ENCODE peak calls at places on chromosome 18, in four cellular contexts. E is fibroblast of lung, I is Peyer's patch, L is esophagus squamous epithelium. A is an unnamed sample.
A peak's percentile ranks its signal among the peaks of the same experiment; 100 is the strongest.

GRCh38 chr18:3209859-3210569 is 9.8 kb downstream of the MYOM1 start:
- DNase-seq in E (no peak), I (no peak), L (no peak), A (peak; percentile 5)

GRCh38 chr18:69383191-69383590 is 17.5 kb upstream of the DOK6 start:
- DNase-seq in E (peak; percentile 23), I (no peak), L (no peak), A (no peak)

GRCh38 chr18:58400337-58400885 is 228.5 kb downstream of the ALPK2 start:
- DNase-seq in E (no peak), I (no peak), L (no peak), A (no peak)

GRCh38 chr18:13562494-13563029 is 163.8 kb downstream of the FAM210A start:
- DNase-seq in E (no peak), I (no peak), L (no peak), A (no peak)

GRCh38 chr18:811192-812122 is 585 bp downstream of the YES1 start:
- DNase-seq in E (peak; percentile 19), I (no peak), L (no peak), A (peak; percentile 65)

GRCh38 chr18:6374340-6374739 is 40.4 kb downstream of the L3MBTL4 start:
- DNase-seq in E (no peak), I (no peak), L (no peak), A (no peak)

GRCh38 chr18:59419386-59419785 is 60.3 kb upstream of the LMAN1 start:
- DNase-seq in E (no peak), I (no peak), L (no peak), A (no peak)

GRCh38 chr18:77650799-77651385 is 401.2 kb downstream of the GALR1 start:
- DNase-seq in E (peak; percentile 7), I (peak; percentile 71), L (no peak), A (no peak)

GRCh38 chr18:7711495-7711894 is 144.4 kb downstream of the PTPRM start:
- DNase-seq in E (no peak), I (no peak), L (no peak), A (peak; percentile 17)

GRCh38 chr18:26089247-26090129 is 925 bp downstream of the SS18 start:
- DNase-seq in E (peak; percentile 48), I (no peak), L (no peak), A (peak; percentile 40)

GRCh38 chr18:36663312-36663711 is 165.5 kb downstream of the TPGS2 start:
- DNase-seq in E (no peak), I (no peak), L (no peak), A (no peak)

GRCh38 chr18:62634991-62635630 is 80.2 kb upstream of the PHLPP1 start:
- DNase-seq in E (no peak), I (no peak), L (no peak), A (peak; percentile 84)

GRCh38 chr18:50155406-50155805 is 39.5 kb downstream of the MYO5B start:
- DNase-seq in E (no peak), I (no peak), L (no peak), A (peak; percentile 56)

GRCh38 chr18:13243363-13243762 is 24.8 kb downstream of the LDLRAD4 start:
- DNase-seq in E (no peak), I (peak; percentile 28), L (no peak), A (no peak)

GRCh38 chr18:56997200-56997599 is 149.7 kb upstream of the BOD1L2 start:
- DNase-seq in E (no peak), I (no peak), L (no peak), A (no peak)

GRCh38 chr18:78487649-78488048 is 492.0 kb upstream of the SALL3 start:
- DNase-seq in E (no peak), I (no peak), L (no peak), A (no peak)

GRCh38 chr18:65752625-65753325 is 2.0 kb downstream of the CDH7 start:
- DNase-seq in E (no peak), I (no peak), L (no peak), A (no peak)

GRCh38 chr18:9808530-9809241 is 77.1 kb upstream of the TXNDC2 start:
- DNase-seq in E (peak; percentile 57), I (no peak), L (no peak), A (peak; percentile 36)

GRCh38 chr18:50466634-50467033 is 91.8 kb downstream of the SKA1 start:
- DNase-seq in E (no peak), I (no peak), L (no peak), A (no peak)

GRCh38 chr18:50797147-50797546 is 22.7 kb downstream of the MRO start:
- DNase-seq in E (no peak), I (no peak), L (no peak), A (no peak)

GRCh38 chr18:67217551-67218166 is 298.9 kb downstream of the DSEL start:
- DNase-seq in E (peak; percentile 59), I (peak; percentile 73), L (no peak), A (peak; percentile 39)

GRCh38 chr18:26103579-26103978 is 13.2 kb upstream of the SS18 start:
- DNase-seq in E (no peak), I (peak; percentile 51), L (no peak), A (no peak)

GRCh38 chr18:35827275-35827929 is 145.1 kb upstream of the RMP24 start:
- DNase-seq in E (no peak), I (no peak), L (no peak), A (peak; percentile 5)

GRCh38 chr18:63237911-63238710 is 81.5 kb downstream of the BCL2 start:
- DNase-seq in E (peak; percentile 95), I (no peak), L (no peak), A (peak; percentile 72)

GRCh38 chr18:78981652-78981955 is 2.0 kb downstream of the SALL3 start:
- DNase-seq in E (no peak), I (no peak), L (no peak), A (no peak)

GRCh38 chr18:45359275-45360009 is 255.8 kb upstream of the SLC14A2 start:
- DNase-seq in E (no peak), I (peak; percentile 62), L (no peak), A (no peak)

GRCh38 chr18:36329684-36330434 is 32.3 kb downstream of the FHOD3 start:
- DNase-seq in E (no peak), I (no peak), L (no peak), A (no peak)

GRCh38 chr18:22031581-22031980 is 137.8 kb upstream of the GATA6 start:
- DNase-seq in E (no peak), I (no peak), L (no peak), A (no peak)

DNA sequence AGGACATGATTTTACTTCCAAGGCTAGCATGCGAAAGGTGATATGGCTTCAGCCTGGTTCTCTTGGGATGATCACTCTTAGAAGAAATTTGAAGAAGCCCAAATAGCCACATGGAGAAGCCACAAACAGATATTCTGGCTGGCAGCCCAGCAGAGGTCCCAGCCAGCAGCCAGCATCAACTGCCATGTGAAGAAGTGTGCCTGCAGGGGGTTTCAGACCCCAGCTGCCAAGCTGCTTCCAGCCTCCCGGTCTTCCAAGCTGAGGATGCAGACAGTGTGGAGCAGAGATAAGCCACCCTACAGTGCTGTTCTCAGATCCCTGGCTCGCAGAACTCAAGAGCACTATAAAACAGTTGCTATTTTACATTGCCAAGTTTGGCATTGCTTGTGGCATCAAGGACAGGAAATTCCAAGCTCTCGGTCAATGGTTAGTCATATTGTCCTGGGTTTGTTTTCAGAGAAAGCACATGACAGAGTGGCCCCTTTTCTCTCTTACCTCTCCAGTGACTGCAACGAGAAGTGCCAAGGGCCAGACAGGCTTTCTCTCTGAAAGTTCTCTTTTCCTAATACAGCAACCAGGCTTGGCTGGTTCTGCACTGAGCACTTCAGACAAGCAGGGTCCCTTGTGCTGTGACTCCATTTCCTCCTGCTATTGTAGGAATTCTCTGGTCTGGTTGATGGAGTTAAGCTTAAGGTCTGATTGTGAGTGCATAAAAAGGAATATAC is 223.7 kb downstream of the ANKRD30B start:
- DNase-seq in E (no peak), I (no peak), L (no peak), A (peak; percentile 56)
- H3K9me3 ChIP-seq in E (no peaks in the 10 kb centered on the region), I (no peaks in the 10 kb centered on the region), L (no peaks in the 10 kb centered on the region), A (peaks cover 8% of the 10 kb centered on the region)

GRCh38 chr18:11981633-11982366 is 493 bp downstream of the IMPA2 start:
- DNase-seq in E (peak; percentile 16), I (peak; percentile 71), L (no peak), A (peak; percentile 20)
- H3K4me1 ChIP-seq in E (no peaks in the 10 kb centered on the region), I (peaks cover 4% of the 10 kb centered on the region), L (peaks cover 73% of the 10 kb centered on the region), A (peaks cover 11% of the 10 kb centered on the region)

GRCh38 chr18:72147830-72148229 is 396.3 kb downstream of the CBLN2 start:
- DNase-seq in E (no peak), I (no peak), L (no peak), A (no peak)

GRCh38 chr18:72155327-72155726 is 388.8 kb downstream of the CBLN2 start:
- DNase-seq in E (peak; percentile 12), I (no peak), L (no peak), A (no peak)

DNA sequence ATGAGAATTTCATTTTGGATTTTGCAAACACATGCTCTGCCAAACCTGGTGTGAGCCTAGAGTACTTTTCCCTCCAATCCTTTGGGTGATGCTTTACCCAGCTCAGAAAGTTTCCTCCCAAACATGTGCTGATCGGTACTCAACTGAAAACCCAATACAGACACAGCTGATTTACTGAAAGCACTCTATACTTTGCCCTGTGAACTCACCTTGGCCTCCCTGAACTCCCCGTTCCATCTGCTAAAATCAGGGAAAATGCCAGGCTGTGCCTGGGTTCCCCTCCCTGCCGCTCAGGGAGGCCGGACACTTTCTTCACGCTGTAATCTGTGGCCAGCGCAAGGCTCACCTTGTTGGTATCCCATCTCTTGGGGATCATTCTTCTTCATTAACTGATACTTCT is 391.2 kb downstream of the CBLN2 start:
- DNase-seq in E (no peak), I (no peak), L (no peak), A (no peak)
- H3K9me3 ChIP-seq in E (no peaks in the 10 kb centered on the region), I (no peaks in the 10 kb centered on the region), L (no peaks in the 10 kb centered on the region), A (peaks cover 12% of the 10 kb centered on the region)

DNA sequence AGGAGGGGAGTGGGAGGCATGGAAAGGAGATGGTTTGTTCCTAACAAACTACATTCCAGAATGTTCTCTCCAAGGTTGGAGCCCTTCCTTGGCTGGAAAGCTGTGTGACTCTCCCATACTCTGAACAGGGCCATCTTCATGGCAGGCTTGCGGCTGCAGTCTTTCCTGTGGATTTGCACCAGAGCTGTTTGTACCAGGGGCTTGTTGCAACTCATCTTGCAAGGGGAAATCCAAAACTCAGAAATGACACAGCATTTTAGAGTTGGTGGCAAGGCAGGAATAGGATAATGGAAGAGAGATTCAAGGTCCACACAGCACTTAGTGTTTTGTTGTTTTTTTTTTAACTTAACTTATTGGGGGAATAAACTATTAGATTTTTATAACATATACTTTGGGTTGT is 73.7 kb upstream of the ZNF516 start:
- DNase-seq in E (no peak), I (no peak), L (no peak), A (peak; percentile 19)
- H3K4me1 ChIP-seq in E (peaks cover 6% of the 10 kb centered on the region), I (no peaks in the 10 kb centered on the region), L (peaks cover 38% of the 10 kb centered on the region), A (peaks cover 45% of the 10 kb centered on the region)

GRCh38 chr18:46868171-46868921 is 49.0 kb downstream of the PIAS2 start:
- DNase-seq in E (no peak), I (no peak), L (no peak), A (no peak)
- H3K9me3 ChIP-seq in E (no peaks in the 10 kb centered on the region), I (no peaks in the 10 kb centered on the region), L (no peaks in the 10 kb centered on the region), A (peaks cover 13% of the 10 kb centered on the region)

GRCh38 chr18:48833701-48834394 is 116.9 kb downstream of the SMAD7 start:
- DNase-seq in E (peak; percentile 65), I (peak; percentile 84), L (no peak), A (no peak)
- H3K4me1 ChIP-seq in E (peaks cover 16% of the 10 kb centered on the region), I (peaks cover 6% of the 10 kb centered on the region), L (peaks cover 66% of the 10 kb centered on the region), A (peaks cover 46% of the 10 kb centered on the region)

A was measured in mammary epithelial cell.